ENCODE peak calls at places on chromosomes 11 and 22, in five cellular contexts. G is CD8-positive, alpha-beta memory T cell; E is EH; C is stimulated activated CD4-positive, alpha-beta T cell treated with anti-CD3 and anti-CD28 coated beads, Interleukin-2, amount 100 ng/mL, for 48 hours; B is choroid plexus epithelial cell. I is an unnamed sample.
A peak's percentile ranks its signal among the peaks of the same experiment; 100 is the strongest.

GRCh38 chr11:93662177-93662575 is 694 bp downstream of the CEP295 start:
- DNase-seq in B (no peak), E (no peak), C (no peak), G (no peak), I (no peak)

GRCh38 chr11:115958089-115959000 is 454.1 kb upstream of the CADM1 start:
- DNase-seq in E (no peak), B (no peak), G (no peak), C (no peak), I (no peak)

GRCh38 chr11:9459573-9460321 is 1.1 kb upstream of the ZNF143 start:
- DNase-seq in C (peak; percentile 26), E (peak; percentile 59), B (peak; percentile 76), G (no peak), I (peak; percentile 43)

GRCh38 chr11:69378303-69379141 is 84.6 kb downstream of the MYEOV start:
- DNase-seq in B (no peak), E (no peak), C (no peak), G (no peak), I (no peak)

GRCh38 chr11:67412495-67413179 is 2.8 kb upstream of the CARNS1 start:
- DNase-seq in E (no peak), G (no peak), C (no peak), B (no peak), I (no peak)

GRCh38 chr11:75554258-75555022 is 7.6 kb upstream of the SERPINH1 start:
- DNase-seq in E (peak; percentile 100), G (no peak), B (peak; percentile 100), C (no peak), I (peak; percentile 99)

GRCh38 chr11:113574586-113574985 is 99.4 kb upstream of the DRD2 start:
- DNase-seq in B (no peak), C (no peak), G (no peak), E (no peak), I (no peak)

GRCh38 chr11:134584706-134585445 is 172.8 kb upstream of the B3GAT1 start:
- DNase-seq in G (no peak), E (no peak), B (no peak), C (no peak), I (no peak)

GRCh38 chr11:7251836-7252682 is at the start of gene SYT9:
- DNase-seq in E (peak; percentile 36), B (peak; percentile 24), G (no peak), C (peak; percentile 7), I (peak; percentile 54)

GRCh38 chr22:20979243-20979809 is 2.8 kb upstream of the LZTR1 start:
- DNase-seq in E (peak; percentile 62), G (peak; percentile 57), B (peak; percentile 90), C (peak; percentile 42), I (peak; percentile 69)

GRCh38 chr11:31810779-31811647 is at the start of gene PAX6:
- DNase-seq in B (peak; percentile 52), G (peak; percentile 35), E (no peak), C (no peak), I (peak; percentile 63)

GRCh38 chr22:20155330-20156041 is 4.6 kb upstream of the CCDC188 start:
- DNase-seq in C (no peak), E (peak; percentile 78), G (no peak), B (peak; percentile 50), I (peak; percentile 80)

GRCh38 chr11:121365304-121365703 is 72.7 kb downstream of the SC5D start:
- DNase-seq in B (no peak), C (no peak), E (no peak), G (no peak), I (no peak)

GRCh38 chr11:111672949-111673348 is 70.7 kb downstream of the SIK2 start:
- DNase-seq in B (no peak), C (no peak), G (no peak), E (no peak), I (no peak)

GRCh38 chr11:28673687-28674431 is 565.7 kb downstream of the METTL15 start:
- DNase-seq in C (no peak), G (no peak), E (peak; percentile 84), B (no peak), I (peak; percentile 71)

GRCh38 chr22:47172771-47173534 is 410.5 kb downstream of the TBC1D22A start:
- DNase-seq in B (no peak), C (no peak), E (no peak), G (no peak), I (no peak)

GRCh38 chr22:43925433-43926348 is 2.1 kb downstream of the PNPLA3 start:
- DNase-seq in C (no peak), G (no peak), E (no peak), B (no peak), I (no peak)

GRCh38 chr11:75627879-75628668 is 40.8 kb downstream of the MAP6 start:
- DNase-seq in B (peak; percentile 43), C (no peak), G (no peak), E (peak; percentile 54), I (peak; percentile 50)

GRCh38 chr11:2927851-2928604 is 1.2 kb downstream of the PHLDA2 start:
- DNase-seq in G (no peak), B (peak; percentile 56), E (peak; percentile 59), C (no peak), I (peak; percentile 59)

GRCh38 chr11:7060828-7061227 is 28.0 kb upstream of the RBMXL2 start:
- DNase-seq in G (no peak), B (peak; percentile 36), E (peak; percentile 69), C (no peak), I (peak; percentile 68)

I was measured in EL.